ENCODE peak calls at places on chromosome 10, in seven cellular contexts. W is SJSA1; V is tibial nerve; L is CD4-positive, alpha-beta T cell; T is upper lobe of right lung; M is body of pancreas; K is CD8-positive, alpha-beta memory T cell. I is an unnamed sample.
A peak's percentile ranks its signal among the peaks of the same experiment; 100 is the strongest.

GRCh38 chr10:121614746-121615145 is 16.5 kb upstream of the FGFR2 start:
- DNase-seq in W (no peak), V (no peak), L (no peak), T (no peak), M (no peak), K (no peak), I (no peak)

GRCh38 chr10:20768849-20769248 is 128.3 kb downstream of the NEBL start:
- DNase-seq in W (no peak), V (no peak), L (no peak), T (no peak), M (no peak), K (no peak), I (no peak)

GRCh38 chr10:50593523-50593922 is 30.2 kb downstream of the SGMS1 start:
- DNase-seq in W (no peak), V (no peak), L (no peak), T (no peak), M (no peak), K (no peak), I (no peak)

GRCh38 chr10:1737222-1738061 is at the start of gene ADARB2:
- DNase-seq in W (no peak), V (no peak), L (no peak), T (no peak), M (peak; percentile 35), K (no peak), I (no peak)

GRCh38 chr10:99548041-99548530 is 15.3 kb downstream of the NKX2-3 start:
- DNase-seq in W (peak; percentile 25), V (no peak), L (no peak), T (no peak), M (no peak), K (no peak), I (no peak)

GRCh38 chr10:113960617-113961260 is 82.9 kb upstream of the ADRB1 start:
- DNase-seq in W (peak; percentile 22), V (no peak), L (peak; percentile 41), T (no peak), M (no peak), K (peak; percentile 15), I (no peak)

GRCh38 chr10:101952196-101952595 is 103.8 kb downstream of the ARMH3 start:
- DNase-seq in W (peak; percentile 56), V (no peak), L (no peak), T (no peak), M (no peak), K (no peak), I (no peak)

GRCh38 chr10:12735843-12736462 is 265.6 kb downstream of the CCDC3 start:
- DNase-seq in W (no peak), V (no peak), L (no peak), T (no peak), M (no peak), K (no peak), I (no peak)

GRCh38 chr10:54869022-54869421 is 68.0 kb upstream of the PCDH15 start:
- DNase-seq in W (no peak), V (no peak), L (no peak), T (no peak), M (no peak), K (no peak), I (no peak)

GRCh38 chr10:101997803-101998202 is 58.2 kb downstream of the ARMH3 start:
- DNase-seq in W (no peak), V (no peak), L (no peak), T (no peak), M (no peak), K (no peak), I (no peak)

GRCh38 chr10:48390933-48391845 is 84.7 kb downstream of the MAPK8 start:
- DNase-seq in W (peak; percentile 56), V (no peak), L (no peak), T (no peak), M (no peak), K (no peak), I (no peak)
- H3K27ac ChIP-seq in W (no peak overlapping the region), V (no peak overlapping the region), L (no peak overlapping the region), T (no peak overlapping the region), M (no peak overlapping the region), K (no peak overlapping the region), I (no peak overlapping the region)

GRCh38 chr10:70906953-70907618 is 18.7 kb upstream of the PCBD1 start:
- DNase-seq in W (no peak), V (no peak), L (no peak), T (peak; percentile 49), M (peak; percentile 7), K (no peak), I (no peak)
- H3K27ac ChIP-seq in W (no peak overlapping the region), V (no peak overlapping the region), L (no peak overlapping the region), T (no peak overlapping the region), M (no peak overlapping the region), K (no peak overlapping the region), I (peak overlapping the region; percentile 19)

GRCh38 chr10:132394936-132395703 is 1.9 kb upstream of the PWWP2B start:
- DNase-seq in W (no peak), V (no peak), L (no peak), T (no peak), M (no peak), K (no peak), I (peak; percentile 14)
- H3K27ac ChIP-seq in W (no peak overlapping the region), V (peak overlapping the region; percentile 97), L (peak overlapping the region; percentile 56), T (peak overlapping the region; percentile 91), M (peak overlapping the region; percentile 97), K (no peak overlapping the region), I (peak overlapping the region; percentile 98)

GRCh38 chr10:63671317-63671937 is 150.2 kb downstream of the REEP3 start:
- DNase-seq in W (peak; percentile 61), V (no peak), L (no peak), T (no peak), M (no peak), K (no peak), I (no peak)
- H3K27ac ChIP-seq in W (no peak overlapping the region), V (no peak overlapping the region), L (no peak overlapping the region), T (peak overlapping the region; percentile 56), M (no peak overlapping the region), K (no peak overlapping the region), I (peak overlapping the region; percentile 84)

GRCh38 chr10:117268258-117268657 is 27.3 kb downstream of the SLC18A2 start:
- DNase-seq in W (no peak), V (no peak), L (no peak), T (no peak), M (no peak), K (no peak), I (no peak)
- H3K27ac ChIP-seq in W (no peak overlapping the region), V (no peak overlapping the region), L (no peak overlapping the region), T (no peak overlapping the region), M (no peak overlapping the region), K (no peak overlapping the region), I (no peak overlapping the region)

DNA sequence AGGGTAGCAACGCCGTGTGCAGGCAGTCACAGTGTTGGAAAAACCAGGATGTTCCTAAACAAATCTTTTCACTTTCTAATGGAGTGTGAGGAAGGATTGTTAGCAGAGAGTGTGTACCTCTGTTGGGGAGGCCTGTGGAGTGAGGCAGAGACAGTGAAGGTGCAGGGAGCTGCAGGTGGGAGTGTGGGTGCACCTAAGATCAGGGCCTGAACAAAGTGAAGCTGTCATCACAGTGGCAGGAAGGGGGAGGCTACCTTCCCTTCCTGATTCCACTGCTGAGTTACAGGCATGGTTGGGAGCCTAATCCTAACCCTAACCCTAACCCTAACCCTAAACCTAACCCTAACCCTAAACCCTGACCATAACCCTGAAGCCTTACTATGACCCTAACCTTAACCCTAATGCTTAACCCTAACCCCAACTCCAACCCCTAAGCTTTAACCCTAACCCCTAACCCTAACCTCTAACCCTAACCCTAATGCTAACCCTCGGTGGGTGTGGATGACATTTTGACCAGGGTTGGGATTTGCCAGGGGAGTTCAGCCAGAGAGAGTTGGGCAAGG is 158.8 kb upstream of the KLF6 start:
- DNase-seq in W (no peak), V (no peak), L (no peak), T (no peak), M (no peak), K (no peak), I (no peak)
- H3K27ac ChIP-seq in W (no peak overlapping the region), V (no peak overlapping the region), L (no peak overlapping the region), T (no peak overlapping the region), M (no peak overlapping the region), K (no peak overlapping the region), I (no peak overlapping the region)

GRCh38 chr10:11179231-11180105 is 161.8 kb downstream of the CELF2 start:
- DNase-seq in W (no peak), V (no peak), L (no peak), T (no peak), M (no peak), K (no peak), I (no peak)
- H3K27ac ChIP-seq in W (no peak overlapping the region), V (no peak overlapping the region), L (peak overlapping the region; percentile 75), T (peak overlapping the region; percentile 51), M (no peak overlapping the region), K (peak overlapping the region; percentile 69), I (peak overlapping the region; percentile 78)

DNA sequence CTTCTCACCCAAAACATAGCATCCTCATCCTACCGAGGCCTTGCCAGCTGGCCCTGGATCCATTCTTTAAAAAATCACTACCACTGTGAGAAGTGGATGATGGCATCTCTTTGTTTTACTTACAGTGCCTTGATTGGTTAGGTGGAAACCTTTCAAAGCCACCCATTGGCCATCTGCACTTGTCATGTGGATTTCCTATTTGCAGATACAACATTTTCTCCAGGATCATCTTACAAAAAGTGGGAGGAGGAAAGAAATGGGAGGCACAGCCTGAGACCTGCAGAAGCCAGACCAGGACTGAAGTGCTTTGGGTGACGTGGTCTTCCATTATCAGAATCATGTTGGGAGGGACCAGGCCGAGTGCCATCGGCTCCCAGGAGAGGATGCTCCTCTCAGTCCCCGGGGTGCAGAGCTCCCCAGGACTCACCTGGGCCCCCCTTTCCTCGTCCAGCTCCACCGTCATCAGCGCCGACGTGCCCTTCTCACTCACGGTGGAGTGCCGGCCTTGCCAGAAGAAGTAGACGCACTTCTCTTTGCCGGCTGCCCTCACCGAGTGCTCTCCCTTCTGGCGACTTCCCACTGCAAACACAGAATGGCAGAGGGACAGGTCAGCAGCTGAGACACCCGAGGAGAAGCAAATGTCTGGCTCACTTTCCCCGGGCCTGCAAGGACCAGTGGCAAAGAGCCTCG is 161.2 kb downstream of the SVIL start:
- DNase-seq in W (no peak), V (no peak), L (no peak), T (no peak), M (no peak), K (no peak), I (no peak)
- H3K27ac ChIP-seq in W (no peak overlapping the region), V (no peak overlapping the region), L (no peak overlapping the region), T (no peak overlapping the region), M (no peak overlapping the region), K (no peak overlapping the region), I (peak overlapping the region; percentile 59)